ENCODE peak calls at places on chromosome 15, in nine cellular contexts. One of them, this sample, is unnamed. For H3K4me1, the result is how much of the 10 kb centered on the place peaks cover.

GRCh38 chr15:91271565-91272153 is 171.6 kb downstream of the SV2B start:
- DNase-seq in uterus: peak
- DNase-seq in heart left ventricle: peak
- DNase-seq in tibial nerve: peak
- DNase-seq in adrenal gland: peak
- DNase-seq in IMR-90: peak
- DNase-seq in A549: peak
- DNase-seq in stomach: peak
- DNase-seq in ovary: peak
- DNase-seq in this sample: peak

GRCh38 chr15:69090197-69090948 is 70.1 kb upstream of the GLCE start:
- DNase-seq in uterus: no peak
- DNase-seq in heart left ventricle: no peak
- DNase-seq in tibial nerve: no peak
- DNase-seq in adrenal gland: no peak
- DNase-seq in IMR-90: peak
- DNase-seq in A549: peak
- DNase-seq in stomach: no peak
- DNase-seq in ovary: no peak
- DNase-seq in this sample: no peak

GRCh38 chr15:50740955-50741354 is 24.6 kb downstream of the SPPL2A start:
- DNase-seq in uterus: no peak
- DNase-seq in heart left ventricle: no peak
- DNase-seq in tibial nerve: no peak
- DNase-seq in adrenal gland: no peak
- DNase-seq in IMR-90: no peak
- DNase-seq in A549: no peak
- DNase-seq in stomach: no peak
- DNase-seq in ovary: no peak
- DNase-seq in this sample: no peak

GRCh38 chr15:25287823-25288222 is 151.0 kb downstream of the UBE3A start:
- DNase-seq in uterus: no peak
- DNase-seq in heart left ventricle: no peak
- DNase-seq in tibial nerve: no peak
- DNase-seq in adrenal gland: no peak
- DNase-seq in IMR-90: no peak
- DNase-seq in A549: no peak
- DNase-seq in stomach: no peak
- DNase-seq in ovary: no peak
- DNase-seq in this sample: no peak

GRCh38 chr15:67792250-67792942 is 32.9 kb upstream of the SKOR1 start:
- DNase-seq in uterus: no peak
- DNase-seq in heart left ventricle: no peak
- DNase-seq in tibial nerve: no peak
- DNase-seq in adrenal gland: peak
- DNase-seq in IMR-90: no peak
- DNase-seq in A549: no peak
- DNase-seq in stomach: no peak
- DNase-seq in ovary: no peak
- DNase-seq in this sample: no peak

GRCh38 chr15:42059661-42060476 is 34.5 kb downstream of the PLA2G4D start:
- DNase-seq in uterus: no peak
- DNase-seq in heart left ventricle: no peak
- DNase-seq in tibial nerve: peak
- DNase-seq in adrenal gland: peak
- DNase-seq in IMR-90: peak
- DNase-seq in A549: peak
- DNase-seq in stomach: peak
- DNase-seq in ovary: no peak
- DNase-seq in this sample: no peak

GRCh38 chr15:77617507-77618285 is 15.0 kb downstream of the LINGO1 start:
- DNase-seq in uterus: no peak
- DNase-seq in heart left ventricle: no peak
- DNase-seq in tibial nerve: no peak
- DNase-seq in adrenal gland: no peak
- DNase-seq in IMR-90: no peak
- DNase-seq in A549: peak
- DNase-seq in stomach: no peak
- DNase-seq in ovary: no peak
- DNase-seq in this sample: no peak

GRCh38 chr15:88834211-88834812 is 31.1 kb downstream of the ACAN start:
- DNase-seq in uterus: peak
- DNase-seq in heart left ventricle: peak
- DNase-seq in tibial nerve: peak
- DNase-seq in adrenal gland: peak
- DNase-seq in IMR-90: peak
- DNase-seq in A549: peak
- DNase-seq in stomach: peak
- DNase-seq in ovary: peak
- DNase-seq in this sample: peak

GRCh38 chr15:100284701-100285100 is 57.1 kb downstream of the ADAMTS17 start:
- DNase-seq in uterus: peak
- DNase-seq in heart left ventricle: peak
- DNase-seq in tibial nerve: peak
- DNase-seq in adrenal gland: no peak
- DNase-seq in IMR-90: no peak
- DNase-seq in A549: no peak
- DNase-seq in stomach: peak
- DNase-seq in ovary: peak
- DNase-seq in this sample: peak

GRCh38 chr15:71629761-71630499 is 180.4 kb upstream of the NR2E3 start:
- DNase-seq in uterus: no peak
- DNase-seq in heart left ventricle: no peak
- DNase-seq in tibial nerve: no peak
- DNase-seq in adrenal gland: no peak
- DNase-seq in IMR-90: no peak
- DNase-seq in A549: no peak
- DNase-seq in stomach: no peak
- DNase-seq in ovary: no peak
- DNase-seq in this sample: no peak

GRCh38 chr15:97933589-97933988 is 26.9 kb upstream of the ARRDC4 start:
- DNase-seq in uterus: no peak
- DNase-seq in heart left ventricle: no peak
- DNase-seq in tibial nerve: no peak
- DNase-seq in adrenal gland: no peak
- DNase-seq in IMR-90: no peak
- DNase-seq in A549: no peak
- DNase-seq in stomach: no peak
- DNase-seq in ovary: no peak
- DNase-seq in this sample: no peak

GRCh38 chr15:62068071-62068786 is 1.5 kb downstream of the C2CD4A start:
- DNase-seq in uterus: peak
- DNase-seq in heart left ventricle: peak
- DNase-seq in tibial nerve: peak
- DNase-seq in adrenal gland: peak
- DNase-seq in IMR-90: no peak
- DNase-seq in A549: peak
- DNase-seq in stomach: peak
- DNase-seq in ovary: peak
- DNase-seq in this sample: peak

GRCh38 chr15:83565133-83565532 is 88.8 kb upstream of the ADAMTSL3 start:
- DNase-seq in uterus: no peak
- DNase-seq in heart left ventricle: no peak
- DNase-seq in tibial nerve: no peak
- DNase-seq in adrenal gland: no peak
- DNase-seq in IMR-90: no peak
- DNase-seq in A549: no peak
- DNase-seq in stomach: no peak
- DNase-seq in ovary: no peak
- DNase-seq in this sample: no peak

GRCh38 chr15:64928626-64929220 is 17.0 kb downstream of the ANKDD1A start:
- DNase-seq in uterus: peak
- DNase-seq in heart left ventricle: no peak
- DNase-seq in tibial nerve: no peak
- DNase-seq in adrenal gland: no peak
- DNase-seq in IMR-90: no peak
- DNase-seq in A549: no peak
- DNase-seq in stomach: no peak
- DNase-seq in ovary: peak
- DNase-seq in this sample: no peak

GRCh38 chr15:66387176-66388056 is 704 bp downstream of the MAP2K1 start:
- DNase-seq in uterus: peak
- DNase-seq in heart left ventricle: peak
- DNase-seq in tibial nerve: peak
- DNase-seq in adrenal gland: peak
- DNase-seq in IMR-90: peak
- DNase-seq in A549: peak
- DNase-seq in stomach: peak
- DNase-seq in ovary: peak
- DNase-seq in this sample: peak

GRCh38 chr15:25783607-25784131 is 79.5 kb downstream of the ATP10A start:
- DNase-seq in uterus: no peak
- DNase-seq in heart left ventricle: no peak
- DNase-seq in tibial nerve: no peak
- DNase-seq in adrenal gland: no peak
- DNase-seq in IMR-90: peak
- DNase-seq in A549: peak
- DNase-seq in stomach: no peak
- DNase-seq in ovary: no peak
- DNase-seq in this sample: no peak

GRCh38 chr15:31364301-31365031 is 37.8 kb downstream of the KLF13 start:
- DNase-seq in uterus: no peak
- DNase-seq in heart left ventricle: no peak
- DNase-seq in tibial nerve: no peak
- DNase-seq in adrenal gland: no peak
- DNase-seq in IMR-90: no peak
- DNase-seq in A549: no peak
- DNase-seq in stomach: no peak
- DNase-seq in ovary: no peak
- DNase-seq in this sample: peak
- TF ChIP-seq POLR2A in uterus: no peak
- TF ChIP-seq POLR2A in heart left ventricle: no peak
- TF ChIP-seq POLR2A in tibial nerve: no peak
- TF ChIP-seq POLR2A in adrenal gland: no peak
- TF ChIP-seq POLR2A in IMR-90: no peak
- TF ChIP-seq POLR2A in A549: no peak
- TF ChIP-seq POLR2A in stomach: no peak
- TF ChIP-seq POLR2A in ovary: no peak
- TF ChIP-seq POLR2A in this sample: no peak

GRCh38 chr15:74426404-74427281 is 7.1 kb downstream of the SEMA7A start:
- DNase-seq in uterus: no peak
- DNase-seq in heart left ventricle: no peak
- DNase-seq in tibial nerve: no peak
- DNase-seq in adrenal gland: no peak
- DNase-seq in IMR-90: no peak
- DNase-seq in A549: no peak
- DNase-seq in stomach: no peak
- DNase-seq in ovary: no peak
- DNase-seq in this sample: no peak
- H3K27ac ChIP-seq in uterus: no peak
- H3K27ac ChIP-seq in heart left ventricle: no peak
- H3K27ac ChIP-seq in tibial nerve: no peak
- H3K27ac ChIP-seq in adrenal gland: no peak
- H3K27ac ChIP-seq in IMR-90: no peak
- H3K27ac ChIP-seq in A549: no peak
- H3K27ac ChIP-seq in stomach: no peak
- H3K27ac ChIP-seq in ovary: no peak
- H3K27ac ChIP-seq in this sample: peak

GRCh38 chr15:89860446-89860845 is 33.3 kb downstream of the AP3S2 start:
- DNase-seq in uterus: no peak
- DNase-seq in heart left ventricle: no peak
- DNase-seq in tibial nerve: no peak
- DNase-seq in adrenal gland: no peak
- DNase-seq in IMR-90: no peak
- DNase-seq in A549: no peak
- DNase-seq in stomach: no peak
- DNase-seq in ovary: no peak
- DNase-seq in this sample: no peak

GRCh38 chr15:89855948-89856347 is 37.8 kb downstream of the AP3S2 start:
- DNase-seq in uterus: no peak
- DNase-seq in heart left ventricle: no peak
- DNase-seq in tibial nerve: no peak
- DNase-seq in adrenal gland: no peak
- DNase-seq in IMR-90: no peak
- DNase-seq in A549: no peak
- DNase-seq in stomach: no peak
- DNase-seq in ovary: no peak
- DNase-seq in this sample: no peak

GRCh38 chr15:89857673-89858072 is 36.1 kb downstream of the AP3S2 start:
- DNase-seq in uterus: no peak
- DNase-seq in heart left ventricle: no peak
- DNase-seq in tibial nerve: no peak
- DNase-seq in adrenal gland: no peak
- DNase-seq in IMR-90: no peak
- DNase-seq in A549: peak
- DNase-seq in stomach: no peak
- DNase-seq in ovary: no peak
- DNase-seq in this sample: no peak

GRCh38 chr15:89860851-89861360 is 32.9 kb downstream of the AP3S2 start:
- DNase-seq in uterus: no peak
- DNase-seq in heart left ventricle: no peak
- DNase-seq in tibial nerve: no peak
- DNase-seq in adrenal gland: no peak
- DNase-seq in IMR-90: no peak
- DNase-seq in A549: no peak
- DNase-seq in stomach: no peak
- DNase-seq in ovary: no peak
- DNase-seq in this sample: no peak

DNA sequence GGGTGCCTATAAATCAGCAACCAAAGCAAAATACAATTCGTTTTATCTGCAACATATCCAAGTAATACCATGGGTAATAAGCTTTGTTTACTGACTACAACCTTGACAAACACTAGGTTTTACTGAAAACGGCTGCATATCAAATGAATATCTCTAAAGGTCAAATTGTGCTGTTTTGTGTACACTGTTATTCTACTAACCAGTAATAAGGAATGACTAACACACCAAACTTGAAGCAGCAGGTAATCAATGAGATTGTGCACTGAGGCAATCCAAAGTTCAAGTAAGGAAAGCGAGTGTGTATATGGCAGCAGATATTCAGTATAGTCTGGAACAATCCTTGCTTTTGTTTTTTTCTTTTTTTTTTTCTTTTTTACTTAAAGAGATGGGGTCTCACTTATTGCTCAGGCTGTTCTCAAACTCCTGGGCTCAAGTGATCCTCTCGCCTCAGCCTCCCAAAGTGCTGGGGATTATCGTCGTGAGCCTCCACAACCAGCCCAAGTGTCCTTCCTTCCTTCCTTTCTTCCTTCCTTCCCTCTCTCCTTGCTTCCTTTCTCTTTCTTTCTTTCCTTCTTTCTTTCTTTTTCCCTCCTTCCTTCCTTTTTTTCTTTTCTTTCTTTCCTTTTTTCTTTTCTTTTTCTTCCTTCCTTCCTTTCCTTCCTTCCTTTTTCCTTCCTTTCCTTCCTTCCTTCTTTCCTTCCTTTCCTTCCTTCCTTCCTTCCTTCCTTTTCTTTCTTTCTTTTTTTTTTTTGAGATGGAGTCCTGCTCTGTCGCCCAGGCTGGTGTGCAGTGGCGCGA is 34.9 kb downstream of the AP3S2 start:
- DNase-seq in uterus: no peak
- DNase-seq in heart left ventricle: no peak
- DNase-seq in tibial nerve: no peak
- DNase-seq in adrenal gland: no peak
- DNase-seq in IMR-90: no peak
- DNase-seq in A549: no peak
- DNase-seq in stomach: no peak
- DNase-seq in ovary: no peak
- DNase-seq in this sample: no peak
- H3K4me1 ChIP-seq in uterus: under half
- H3K4me1 ChIP-seq in heart left ventricle: under half
- H3K4me1 ChIP-seq in tibial nerve: under half
- H3K4me1 ChIP-seq in adrenal gland: under half
- H3K4me1 ChIP-seq in IMR-90: under half
- H3K4me1 ChIP-seq in A549: under half
- H3K4me1 ChIP-seq in stomach: under half
- H3K4me1 ChIP-seq in ovary: under half
- H3K4me1 ChIP-seq in this sample: under half

GRCh38 chr15:74627766-74628165 is 12.1 kb downstream of the CLK3 start:
- DNase-seq in uterus: no peak
- DNase-seq in heart left ventricle: no peak
- DNase-seq in tibial nerve: no peak
- DNase-seq in adrenal gland: no peak
- DNase-seq in IMR-90: no peak
- DNase-seq in A549: no peak
- DNase-seq in stomach: no peak
- DNase-seq in ovary: no peak
- DNase-seq in this sample: no peak
- TF ChIP-seq POLR2A in uterus: no peak
- TF ChIP-seq POLR2A in heart left ventricle: no peak
- TF ChIP-seq POLR2A in tibial nerve: no peak
- TF ChIP-seq POLR2A in adrenal gland: no peak
- TF ChIP-seq POLR2A in IMR-90: no peak
- TF ChIP-seq POLR2A in A549: no peak
- TF ChIP-seq POLR2A in stomach: no peak
- TF ChIP-seq POLR2A in ovary: no peak
- TF ChIP-seq POLR2A in this sample: no peak

This sample was measured in Peyer's patch.